ENCODE peak calls at places on chromosomes 12 and 14, in four cellular contexts. W is SK-N-MC, C is lung, E is pancreas. T is an unnamed sample.
A peak's percentile ranks its signal among the peaks of the same experiment; 100 is the strongest.

GRCh38 chr12:46875095-46875494 is 49.3 kb upstream of the SLC38A4 start:
- DNase-seq in W (no peak), C (no peak), E (no peak), T (no peak)

GRCh38 chr12:65941388-65941787 is 117.1 kb downstream of the HMGA2 start:
- DNase-seq in W (no peak), C (no peak), E (no peak), T (no peak)

GRCh38 chr12:30761730-30762129 is 7.0 kb upstream of the CAPRIN2 start:
- DNase-seq in C (no peak), W (no peak), E (no peak), T (no peak)

GRCh38 chr12:49947593-49948226 is 2.8 kb upstream of the AQP2 start:
- DNase-seq in W (no peak), C (no peak), E (no peak), T (no peak)

GRCh38 chr14:32254952-32255679 is 52.0 kb upstream of the RNU6-8 start:
- DNase-seq in E (peak; percentile 72), W (no peak), C (peak; percentile 64), T (no peak)

GRCh38 chr12:93883436-93884154 is 206.4 kb downstream of the CRADD start:
- DNase-seq in E (no peak), C (no peak), W (no peak), T (no peak)

GRCh38 chr14:23577710-23578392 is 739 bp downstream of the JPH4 start:
- DNase-seq in W (no peak), E (no peak), C (no peak), T (no peak)

GRCh38 chr12:100995201-100995600 is 200.6 kb downstream of the ANO4 start:
- DNase-seq in C (no peak), E (no peak), W (no peak), T (no peak)

GRCh38 chr14:64209428-64210165 is 84.6 kb downstream of the ESR2 start:
- DNase-seq in W (no peak), E (no peak), C (peak; percentile 79), T (no peak)

GRCh38 chr14:60650382-60650961 is 1.2 kb upstream of the SIX1 start:
- DNase-seq in W (no peak), C (no peak), E (no peak), T (no peak)

GRCh38 chr12:1465990-1466389 is 128.4 kb downstream of the FBXL14 start:
- DNase-seq in E (no peak), C (no peak), W (no peak), T (no peak)

GRCh38 chr12:27338473-27338872 is 5.8 kb downstream of the BMAL2 start:
- DNase-seq in E (no peak), W (no peak), C (no peak), T (no peak)

GRCh38 chr14:65106316-65106715 is 4.0 kb upstream of the MAX start:
- DNase-seq in E (no peak), C (no peak), W (no peak), T (no peak)

GRCh38 chr12:132887513-132888341 is at the start of gene CHFR:
- DNase-seq in W (no peak), E (peak; percentile 97), C (peak; percentile 97), T (peak; percentile 77)

GRCh38 chr12:132886529-132887477 is 602 bp downstream of the CHFR start:
- DNase-seq in W (no peak), E (no peak), C (peak; percentile 29), T (no peak)

DNA sequence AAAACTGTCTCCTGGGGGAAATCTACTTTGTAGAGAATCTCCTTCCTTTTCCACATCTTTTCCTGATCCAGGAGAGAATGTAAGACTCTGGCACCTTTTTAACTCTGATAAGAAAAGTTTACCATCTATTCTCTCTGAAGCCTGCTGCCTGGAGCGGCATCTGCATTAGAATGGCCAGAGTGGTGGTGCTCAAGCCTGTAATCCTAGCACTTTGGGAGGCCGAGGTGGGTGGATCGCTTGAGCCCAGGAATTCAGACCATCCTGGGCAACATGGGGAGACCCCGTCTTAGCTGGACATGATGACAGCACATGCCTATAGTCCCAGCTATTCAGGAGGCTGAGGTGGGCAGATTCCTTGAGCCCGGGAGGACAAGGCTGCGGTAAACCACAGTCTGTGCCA is 1.4 kb upstream of the CHFR start:
- DNase-seq in C (no peak), E (no peak), W (no peak), T (no peak)
- H3K4me3 ChIP-seq in C (no peak overlapping the region), E (no peak overlapping the region), W (no peak overlapping the region), T (no peak overlapping the region)

DNA sequence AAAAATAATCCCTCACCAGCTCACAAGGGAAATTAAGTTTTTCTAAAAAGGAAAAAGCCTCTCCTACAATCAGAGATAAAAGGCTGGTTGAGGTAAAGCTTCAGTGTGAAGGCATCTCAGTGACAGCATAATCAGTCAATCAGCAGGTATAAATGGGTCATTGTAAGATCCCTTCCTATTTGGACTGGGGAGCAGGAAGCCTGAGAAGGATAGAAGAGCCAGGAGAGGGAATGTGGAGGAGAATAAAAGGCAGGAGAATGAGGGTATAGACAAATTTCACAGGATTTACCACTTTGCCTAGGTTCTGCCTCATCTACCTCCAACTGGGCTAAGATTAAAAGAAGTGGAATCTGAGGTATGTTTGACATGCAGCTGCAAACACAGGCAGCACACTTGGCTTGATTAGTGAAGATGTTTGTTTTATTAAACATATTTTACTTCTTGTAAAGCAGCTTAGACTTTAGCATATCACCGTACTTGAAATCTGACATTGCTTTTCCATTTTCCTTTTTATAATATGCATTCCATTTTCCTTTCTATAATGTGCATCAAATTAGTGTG is 479.1 kb upstream of the USP15 start:
- DNase-seq in E (no peak), C (no peak), W (no peak), T (no peak)
- H3K4me3 ChIP-seq in E (no peak overlapping the region), C (no peak overlapping the region), W (peak overlapping the region; percentile 35), T (no peak overlapping the region)

DNA sequence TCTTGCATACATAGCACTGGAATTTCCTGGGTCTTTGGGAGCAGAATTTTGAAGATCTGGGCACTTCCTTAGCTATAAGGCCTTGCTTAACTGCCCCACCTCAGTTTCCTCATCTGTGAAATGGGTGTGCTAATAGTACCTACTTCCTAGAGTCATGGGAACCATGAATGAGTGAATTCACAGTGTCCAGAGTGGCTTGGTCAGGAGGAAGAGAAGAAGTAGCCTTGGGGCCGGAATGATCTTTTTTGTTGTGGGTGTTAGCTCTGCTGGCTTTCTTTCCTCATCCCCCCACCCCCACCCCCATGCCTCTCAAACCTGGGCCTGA is 2.4 kb downstream of the SH2B3 start:
- DNase-seq in E (no peak), W (no peak), C (no peak), T (no peak)
- H3K4me3 ChIP-seq in E (no peak overlapping the region), W (peak overlapping the region; percentile 92), C (peak overlapping the region; percentile 95), T (no peak overlapping the region)

GRCh38 chr12:110366474-110367208 is 36.9 kb downstream of the ANAPC7 start:
- DNase-seq in C (no peak), E (no peak), W (no peak), T (no peak)

GRCh38 chr12:110369992-110370391 is 33.5 kb downstream of the ANAPC7 start:
- DNase-seq in C (no peak), E (no peak), W (no peak), T (no peak)

GRCh38 chr12:110365743-110366473 is 37.6 kb downstream of the ANAPC7 start:
- DNase-seq in C (no peak), E (no peak), W (no peak), T (no peak)

GRCh38 chr12:110370732-110371141 is 32.8 kb downstream of the ANAPC7 start:
- DNase-seq in W (no peak), C (no peak), E (no peak), T (no peak)

DNA sequence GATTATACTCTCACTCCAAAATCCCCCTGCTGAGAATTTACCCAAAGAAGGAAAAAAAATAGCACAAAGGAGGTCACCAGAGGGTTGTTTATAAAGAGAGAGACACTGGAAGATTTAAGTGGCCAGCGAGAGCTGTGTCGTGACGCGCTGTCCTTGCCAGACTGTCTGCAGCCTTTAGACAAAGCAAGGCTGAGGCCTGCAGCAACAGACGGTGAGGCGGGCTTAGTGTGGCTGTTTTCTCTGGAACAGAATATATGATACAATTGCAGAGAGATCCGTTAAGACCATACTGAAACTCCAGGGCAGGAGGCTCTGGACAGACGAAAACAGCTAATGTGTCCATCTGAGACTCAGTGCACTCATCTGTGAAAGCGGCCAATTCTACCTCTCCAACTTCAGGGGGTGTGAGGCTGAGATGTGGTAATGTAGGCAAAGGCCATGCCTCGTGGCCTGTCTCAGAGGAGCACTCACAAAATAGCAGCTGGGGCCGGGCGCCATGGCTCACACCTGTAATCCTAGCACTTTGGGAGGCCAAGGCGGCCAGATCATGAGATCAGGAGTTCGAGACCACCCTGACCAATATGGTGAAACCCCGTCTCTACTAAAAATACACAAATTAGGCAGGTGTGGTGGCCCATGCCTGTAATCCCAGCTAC is 36.2 kb downstream of the ANAPC7 start:
- DNase-seq in E (no peak), W (no peak), C (no peak), T (no peak)
- H3K4me3 ChIP-seq in E (no peak overlapping the region), W (no peak overlapping the region), C (no peak overlapping the region), T (no peak overlapping the region)

DNA sequence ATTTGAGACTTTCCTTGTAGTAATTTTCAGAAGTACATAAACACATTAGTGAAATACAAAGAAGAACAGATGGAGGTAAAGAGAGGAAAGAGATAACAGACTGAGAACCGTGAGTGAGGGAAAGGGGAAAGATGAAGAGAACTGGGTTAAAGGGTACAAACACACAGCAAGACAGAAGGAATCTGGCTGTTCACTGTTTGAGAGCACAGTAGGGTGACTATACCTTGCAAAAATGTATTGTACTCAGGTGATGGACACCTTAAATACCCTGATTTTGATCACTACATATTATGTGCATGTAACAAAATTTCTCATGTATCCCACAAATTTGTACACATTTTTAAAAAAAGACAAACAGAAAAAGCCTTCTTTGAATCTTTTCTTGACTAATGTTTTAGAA is 2.7 kb upstream of the TRHDE start:
- DNase-seq in E (no peak), W (no peak), C (no peak), T (no peak)
- H3K4me3 ChIP-seq in E (peak overlapping the region; percentile 57), W (peak overlapping the region; percentile 98), C (no peak overlapping the region), T (no peak overlapping the region)

GRCh38 chr12:120103044-120103338 is 13.6 kb downstream of the RAB35 start:
- DNase-seq in C (no peak), E (no peak), W (no peak), T (no peak)

GRCh38 chr12:120100630-120101029 is 15.9 kb downstream of the RAB35 start:
- DNase-seq in W (no peak), C (no peak), E (peak; percentile 78), T (no peak)

GRCh38 chr12:120102189-120103043 is 14.1 kb downstream of the RAB35 start:
- DNase-seq in W (no peak), E (no peak), C (no peak), T (no peak)

GRCh38 chr12:120101182-120101581 is 15.4 kb downstream of the RAB35 start:
- DNase-seq in W (no peak), C (no peak), E (no peak), T (no peak)

GRCh38 chr12:120101617-120102016 is 14.9 kb downstream of the RAB35 start:
- DNase-seq in E (no peak), C (no peak), W (no peak), T (no peak)
- H3K4me3 ChIP-seq in E (no peak overlapping the region), C (no peak overlapping the region), W (no peak overlapping the region), T (peak overlapping the region; percentile 31)

GRCh38 chr14:55440385-55440784 is at the start of gene TBPL2:
- DNase-seq in C (no peak), W (no peak), E (no peak), T (no peak)
- H3K4me3 ChIP-seq in C (no peak within 1 kb of the TSS), W (no peak within 1 kb of the TSS), E (no peak within 1 kb of the TSS), T (no peak within 1 kb of the TSS)

GRCh38 chr12:67651380-67651695 is 2.8 kb downstream of the DYRK2 start:
- DNase-seq in W (no peak), C (no peak), E (no peak), T (no peak)
- H3K4me3 ChIP-seq in W (peak overlapping the region; percentile 94), C (no peak overlapping the region), E (no peak overlapping the region), T (peak overlapping the region; percentile 91)

GRCh38 chr14:35295845-35296161 is 3.6 kb downstream of the PSMA6 start:
- DNase-seq in C (no peak), W (no peak), E (no peak), T (no peak)
- H3K4me3 ChIP-seq in C (no peak overlapping the region), W (no peak overlapping the region), E (no peak overlapping the region), T (no peak overlapping the region)

T was measured in esophagus squamous epithelium.